ENCODE peak calls at places on chromosomes 3 and 15, in four cellular contexts. L is erythroblast; Z is activated CD8-positive, alpha-beta T cell treated with anti-CD3 and anti-CD28 coated beads for 36 hours; I is DMS 273 treated with DMSO at 0.1 percent for 48 hours. D is an unnamed sample.

GRCh38 chr3:11245276-11245675 is 26.9 kb upstream of the ATG7 start:
- DNase-seq in L (no peak), Z (peak), I (no peak), D (no peak)

GRCh38 chr3:71447197-71447596 is 136.3 kb downstream of the FOXP1 start:
- DNase-seq in L (no peak), Z (peak), I (no peak), D (no peak)

GRCh38 chr3:175716451-175716850 is 857.3 kb downstream of the NAALADL2 start:
- DNase-seq in L (no peak), Z (no peak), I (no peak), D (peak)

GRCh38 chr15:67685008-67685599 is 140.2 kb upstream of the SKOR1 start:
- DNase-seq in L (peak), Z (no peak), I (no peak), D (peak)

GRCh38 chr3:127276396-127276795 is 11.4 kb downstream of the PRR20G start:
- DNase-seq in L (no peak), Z (no peak), I (no peak), D (no peak)

GRCh38 chr3:71520186-71521020 is 63.1 kb downstream of the FOXP1 start:
- DNase-seq in L (no peak), Z (peak), I (no peak), D (no peak)

GRCh38 chr3:71109241-71109976 is 474.1 kb downstream of the FOXP1 start:
- DNase-seq in L (no peak), Z (no peak), I (no peak), D (peak)

GRCh38 chr3:108608750-108609149 is 19.2 kb downstream of the DZIP3 start:
- DNase-seq in L (no peak), Z (no peak), I (no peak), D (no peak)

GRCh38 chr3:133089906-133090305 is 51.7 kb downstream of the TMEM108 start:
- DNase-seq in L (no peak), Z (no peak), I (no peak), D (no peak)

D was measured in HT1080.